ENCODE peak calls at places on chromosomes 11 and 22, in ten cellular contexts. One of them, this sample, is unnamed.

GRCh38 chr11:68012843-68013610 is 2.9 kb downstream of the ALDH3B1 start:
- DNase-seq in suprapubic skin: no peak
- DNase-seq in activated T-cell treated with anti-CD3 and anti-CD28 coated beads, Interleukin-2, amount 50 U/mL, for 1 hour: no peak
- DNase-seq in mesenchymal stem cell: peak; percentile 93
- DNase-seq in NCI-H69: no peak
- DNase-seq in NAMALWA: no peak
- DNase-seq in effector memory CD8-positive, alpha-beta T cell: no peak
- DNase-seq in thoracic aorta: no peak
- DNase-seq in uterus: no peak
- DNase-seq in HT1080: peak; percentile 96
- DNase-seq in this sample: no peak

GRCh38 chr11:130675456-130675855 is 227.0 kb downstream of the ADAMTS15 start:
- DNase-seq in suprapubic skin: peak; percentile 88
- DNase-seq in activated T-cell treated with anti-CD3 and anti-CD28 coated beads, Interleukin-2, amount 50 U/mL, for 1 hour: no peak
- DNase-seq in mesenchymal stem cell: peak; percentile 90
- DNase-seq in NCI-H69: peak; percentile 26
- DNase-seq in NAMALWA: no peak
- DNase-seq in effector memory CD8-positive, alpha-beta T cell: no peak
- DNase-seq in thoracic aorta: peak; percentile 59
- DNase-seq in uterus: peak; percentile 83
- DNase-seq in HT1080: peak; percentile 25
- DNase-seq in this sample: peak; percentile 92

GRCh38 chr11:2178906-2179494 is 7.4 kb upstream of the TH start:
- DNase-seq in suprapubic skin: no peak
- DNase-seq in activated T-cell treated with anti-CD3 and anti-CD28 coated beads, Interleukin-2, amount 50 U/mL, for 1 hour: no peak
- DNase-seq in mesenchymal stem cell: peak; percentile 41
- DNase-seq in NCI-H69: peak; percentile 84
- DNase-seq in NAMALWA: no peak
- DNase-seq in effector memory CD8-positive, alpha-beta T cell: no peak
- DNase-seq in thoracic aorta: no peak
- DNase-seq in uterus: no peak
- DNase-seq in HT1080: peak; percentile 82
- DNase-seq in this sample: no peak

GRCh38 chr22:49535527-49536125 is 292.0 kb downstream of the BRD1 start:
- DNase-seq in suprapubic skin: peak; percentile 26
- DNase-seq in activated T-cell treated with anti-CD3 and anti-CD28 coated beads, Interleukin-2, amount 50 U/mL, for 1 hour: no peak
- DNase-seq in mesenchymal stem cell: no peak
- DNase-seq in NCI-H69: no peak
- DNase-seq in NAMALWA: no peak
- DNase-seq in effector memory CD8-positive, alpha-beta T cell: no peak
- DNase-seq in thoracic aorta: no peak
- DNase-seq in uterus: no peak
- DNase-seq in HT1080: no peak
- DNase-seq in this sample: peak; percentile 50

GRCh38 chr11:43681543-43681942 is 1.0 kb downstream of the HSD17B12 start:
- DNase-seq in suprapubic skin: no peak
- DNase-seq in activated T-cell treated with anti-CD3 and anti-CD28 coated beads, Interleukin-2, amount 50 U/mL, for 1 hour: no peak
- DNase-seq in mesenchymal stem cell: peak; percentile 57
- DNase-seq in NCI-H69: peak; percentile 45
- DNase-seq in NAMALWA: no peak
- DNase-seq in effector memory CD8-positive, alpha-beta T cell: no peak
- DNase-seq in thoracic aorta: no peak
- DNase-seq in uterus: no peak
- DNase-seq in HT1080: peak; percentile 12
- DNase-seq in this sample: no peak

GRCh38 chr11:1978865-1979473 is 18.7 kb downstream of the H19 start:
- DNase-seq in suprapubic skin: peak; percentile 40
- DNase-seq in activated T-cell treated with anti-CD3 and anti-CD28 coated beads, Interleukin-2, amount 50 U/mL, for 1 hour: no peak
- DNase-seq in mesenchymal stem cell: no peak
- DNase-seq in NCI-H69: no peak
- DNase-seq in NAMALWA: no peak
- DNase-seq in effector memory CD8-positive, alpha-beta T cell: no peak
- DNase-seq in thoracic aorta: no peak
- DNase-seq in uterus: no peak
- DNase-seq in HT1080: no peak
- DNase-seq in this sample: peak; percentile 21

GRCh38 chr11:119985551-119985950 is 152.4 kb downstream of the TRIM29 start:
- DNase-seq in suprapubic skin: no peak
- DNase-seq in activated T-cell treated with anti-CD3 and anti-CD28 coated beads, Interleukin-2, amount 50 U/mL, for 1 hour: no peak
- DNase-seq in mesenchymal stem cell: no peak
- DNase-seq in NCI-H69: no peak
- DNase-seq in NAMALWA: no peak
- DNase-seq in effector memory CD8-positive, alpha-beta T cell: no peak
- DNase-seq in thoracic aorta: no peak
- DNase-seq in uterus: no peak
- DNase-seq in HT1080: no peak
- DNase-seq in this sample: no peak

GRCh38 chr22:50031189-50032091 is 18.9 kb upstream of the IL17REL start:
- DNase-seq in suprapubic skin: no peak
- DNase-seq in activated T-cell treated with anti-CD3 and anti-CD28 coated beads, Interleukin-2, amount 50 U/mL, for 1 hour: peak; percentile 17
- DNase-seq in mesenchymal stem cell: no peak
- DNase-seq in NCI-H69: no peak
- DNase-seq in NAMALWA: no peak
- DNase-seq in effector memory CD8-positive, alpha-beta T cell: no peak
- DNase-seq in thoracic aorta: no peak
- DNase-seq in uterus: no peak
- DNase-seq in HT1080: no peak
- DNase-seq in this sample: peak; percentile 62

GRCh38 chr11:73464347-73464746 is 88.1 kb downstream of the RELT start:
- DNase-seq in suprapubic skin: no peak
- DNase-seq in activated T-cell treated with anti-CD3 and anti-CD28 coated beads, Interleukin-2, amount 50 U/mL, for 1 hour: no peak
- DNase-seq in mesenchymal stem cell: peak; percentile 21
- DNase-seq in NCI-H69: no peak
- DNase-seq in NAMALWA: no peak
- DNase-seq in effector memory CD8-positive, alpha-beta T cell: no peak
- DNase-seq in thoracic aorta: no peak
- DNase-seq in uterus: no peak
- DNase-seq in HT1080: no peak
- DNase-seq in this sample: no peak

GRCh38 chr22:20629401-20629800 is 122.0 kb downstream of the MED15 start:
- DNase-seq in suprapubic skin: no peak
- DNase-seq in activated T-cell treated with anti-CD3 and anti-CD28 coated beads, Interleukin-2, amount 50 U/mL, for 1 hour: no peak
- DNase-seq in mesenchymal stem cell: no peak
- DNase-seq in NCI-H69: no peak
- DNase-seq in NAMALWA: no peak
- DNase-seq in effector memory CD8-positive, alpha-beta T cell: no peak
- DNase-seq in thoracic aorta: no peak
- DNase-seq in uterus: no peak
- DNase-seq in HT1080: no peak
- DNase-seq in this sample: no peak

GRCh38 chr11:126716456-126717083 is 284.0 kb downstream of the KIRREL3 start:
- DNase-seq in suprapubic skin: no peak
- DNase-seq in activated T-cell treated with anti-CD3 and anti-CD28 coated beads, Interleukin-2, amount 50 U/mL, for 1 hour: no peak
- DNase-seq in mesenchymal stem cell: peak; percentile 11
- DNase-seq in NCI-H69: peak; percentile 76
- DNase-seq in NAMALWA: peak; percentile 65
- DNase-seq in effector memory CD8-positive, alpha-beta T cell: no peak
- DNase-seq in thoracic aorta: no peak
- DNase-seq in uterus: no peak
- DNase-seq in HT1080: peak; percentile 55
- DNase-seq in this sample: no peak

GRCh38 chr11:14813506-14813905 is 78.5 kb downstream of the CYP2R1 start:
- DNase-seq in suprapubic skin: no peak
- DNase-seq in activated T-cell treated with anti-CD3 and anti-CD28 coated beads, Interleukin-2, amount 50 U/mL, for 1 hour: no peak
- DNase-seq in mesenchymal stem cell: no peak
- DNase-seq in NCI-H69: no peak
- DNase-seq in NAMALWA: no peak
- DNase-seq in effector memory CD8-positive, alpha-beta T cell: no peak
- DNase-seq in thoracic aorta: no peak
- DNase-seq in uterus: no peak
- DNase-seq in HT1080: no peak
- DNase-seq in this sample: no peak

GRCh38 chr11:28983780-28984179 is 875.6 kb downstream of the METTL15 start:
- DNase-seq in suprapubic skin: no peak
- DNase-seq in activated T-cell treated with anti-CD3 and anti-CD28 coated beads, Interleukin-2, amount 50 U/mL, for 1 hour: no peak
- DNase-seq in mesenchymal stem cell: no peak
- DNase-seq in NCI-H69: peak; percentile 80
- DNase-seq in NAMALWA: no peak
- DNase-seq in effector memory CD8-positive, alpha-beta T cell: no peak
- DNase-seq in thoracic aorta: no peak
- DNase-seq in uterus: no peak
- DNase-seq in HT1080: no peak
- DNase-seq in this sample: no peak

GRCh38 chr11:75467881-75468280 is 34.9 kb upstream of the KLHL35 start:
- DNase-seq in suprapubic skin: no peak
- DNase-seq in activated T-cell treated with anti-CD3 and anti-CD28 coated beads, Interleukin-2, amount 50 U/mL, for 1 hour: no peak
- DNase-seq in mesenchymal stem cell: no peak
- DNase-seq in NCI-H69: no peak
- DNase-seq in NAMALWA: no peak
- DNase-seq in effector memory CD8-positive, alpha-beta T cell: no peak
- DNase-seq in thoracic aorta: no peak
- DNase-seq in uterus: no peak
- DNase-seq in HT1080: no peak
- DNase-seq in this sample: no peak

GRCh38 chr22:39946571-39947407 is 13.4 kb upstream of the TMA7B start:
- DNase-seq in suprapubic skin: no peak
- DNase-seq in activated T-cell treated with anti-CD3 and anti-CD28 coated beads, Interleukin-2, amount 50 U/mL, for 1 hour: no peak
- DNase-seq in mesenchymal stem cell: no peak
- DNase-seq in NCI-H69: peak; percentile 92
- DNase-seq in NAMALWA: no peak
- DNase-seq in effector memory CD8-positive, alpha-beta T cell: no peak
- DNase-seq in thoracic aorta: no peak
- DNase-seq in uterus: no peak
- DNase-seq in HT1080: no peak
- DNase-seq in this sample: no peak

GRCh38 chr11:64150051-64150450 is 15.9 kb downstream of the MACROD1 start:
- DNase-seq in suprapubic skin: no peak
- DNase-seq in activated T-cell treated with anti-CD3 and anti-CD28 coated beads, Interleukin-2, amount 50 U/mL, for 1 hour: no peak
- DNase-seq in mesenchymal stem cell: no peak
- DNase-seq in NCI-H69: no peak
- DNase-seq in NAMALWA: no peak
- DNase-seq in effector memory CD8-positive, alpha-beta T cell: no peak
- DNase-seq in thoracic aorta: no peak
- DNase-seq in uterus: no peak
- DNase-seq in HT1080: no peak
- DNase-seq in this sample: no peak

This sample was measured in sigmoid colon.